ENCODE peak calls at places on chromosomes 2 and 18, in six cellular contexts. V is T-helper 2 cell treated with Interferon-gamma antibody and Interleukin-4, amounts not matched to agents 5 μg/mL and 100 μg/mL, for 36 hours; L is psoas muscle; Z is posterior vena cava; T is retina; M is ecto neural progenitor cell. Q is an unnamed sample.

GRCh38 chr2:242020196-242021004 is 150.9 kb downstream of the RTP5 start:
- DNase-seq in V (no peak), L (peak; percentile 54), Z (no peak), M (no peak), T (no peak), Q (no peak)

GRCh38 chr2:33034784-33035183 is 88.0 kb downstream of the LTBP1 start:
- DNase-seq in L (no peak), T (no peak), Z (no peak), M (no peak), V (no peak), Q (no peak)

GRCh38 chr2:73944714-73945113 is 18.0 kb downstream of the DGUOK start:
- DNase-seq in T (no peak), L (no peak), V (peak; percentile 52), Z (no peak), M (no peak), Q (no peak)

GRCh38 chr2:153386481-153386891 is 92.1 kb downstream of the RPRM start:
- DNase-seq in Z (no peak), L (no peak), M (no peak), V (no peak), T (peak; percentile 2), Q (peak; percentile 82)

GRCh38 chr18:12470382-12471090 is 62.8 kb downstream of the PRELID3A start:
- DNase-seq in M (no peak), L (no peak), V (no peak), Z (no peak), T (no peak), Q (peak; percentile 63)

GRCh38 chr2:68371581-68371980 is 6.5 kb downstream of the PLEK start:
- DNase-seq in Z (no peak), L (no peak), T (no peak), M (no peak), V (no peak), Q (no peak)

GRCh38 chr2:80247339-80247738 is 57.2 kb downstream of the LRRTM1 start:
- DNase-seq in M (no peak), Z (no peak), T (no peak), L (no peak), V (no peak), Q (no peak)

GRCh38 chr2:117771969-117772630 is 42.4 kb upstream of the DDX18 start:
- DNase-seq in L (no peak), M (no peak), V (no peak), Z (no peak), T (peak; percentile 70), Q (no peak)

GRCh38 chr18:45879681-45880655 is 54.5 kb downstream of the SIGLEC15 start:
- DNase-seq in M (peak; percentile 85), V (peak; percentile 62), T (peak; percentile 90), L (peak; percentile 79), Z (peak; percentile 93), Q (peak; percentile 90)

GRCh38 chr18:36769172-36769571 is 59.6 kb downstream of the TPGS2 start:
- DNase-seq in Z (no peak), V (no peak), L (no peak), M (no peak), T (no peak), Q (no peak)

GRCh38 chr18:37567061-37567993 is 1.7 kb upstream of the CELF4 start:
- DNase-seq in Z (no peak), V (no peak), T (peak; percentile 71), M (no peak), L (no peak), Q (no peak)

GRCh38 chr18:74389991-74390390 is 67.1 kb downstream of the DIPK1C start:
- DNase-seq in M (no peak), V (no peak), T (no peak), Z (peak; percentile 38), L (no peak), Q (peak; percentile 32)

GRCh38 chr2:84306361-84306760 is 152.7 kb downstream of the SUCLG1 start:
- DNase-seq in T (no peak), V (no peak), M (no peak), Z (no peak), L (no peak), Q (no peak)

GRCh38 chr18:24398515-24398914 is 891 bp upstream of the OSBPL1A start:
- DNase-seq in T (peak; percentile 41), M (peak; percentile 69), L (no peak), V (no peak), Z (no peak), Q (peak; percentile 88)

GRCh38 chr2:47098953-47099352 is 56.2 kb downstream of the STPG4 start:
- DNase-seq in L (no peak), V (no peak), Z (no peak), M (no peak), T (no peak), Q (no peak)

GRCh38 chr2:183610724-183611123 is 486.5 kb downstream of the NUP35 start:
- DNase-seq in Z (no peak), M (no peak), T (no peak), V (no peak), L (no peak), Q (peak; percentile 59)

GRCh38 chr18:48800479-48800876 is 150.3 kb downstream of the SMAD7 start:
- DNase-seq in L (peak; percentile 28), M (peak; percentile 6), V (no peak), Z (no peak), T (no peak), Q (peak; percentile 35)

GRCh38 chr18:58687871-58688308 is 16.6 kb downstream of the MALT1 start:
- DNase-seq in V (peak; percentile 72), M (no peak), T (no peak), L (no peak), Z (no peak), Q (no peak)

GRCh38 chr2:110104025-110104771 is 11.4 kb downstream of the MALL start:
- DNase-seq in Z (no peak), V (no peak), M (no peak), L (no peak), T (no peak), Q (peak; percentile 10)

GRCh38 chr18:55229682-55230081 is 270.4 kb upstream of the CCDC68 start:
- DNase-seq in M (no peak), L (no peak), T (no peak), Z (no peak), V (no peak), Q (no peak)

GRCh38 chr18:30903566-30903965 is 139.0 kb downstream of the DSC3 start:
- DNase-seq in V (no peak), Z (no peak), T (no peak), L (no peak), M (no peak), Q (peak; percentile 54)

GRCh38 chr2:200655918-200656580 is 70.2 kb downstream of the AOX1 start:
- DNase-seq in T (no peak), Z (no peak), M (no peak), L (no peak), V (no peak), Q (peak; percentile 7)

GRCh38 chr2:122660786-122661634 is 905.6 kb downstream of the TSN start:
- DNase-seq in M (peak; percentile 60), Z (no peak), V (no peak), L (no peak), T (peak; percentile 60), Q (peak; percentile 71)

GRCh38 chr2:99648115-99648850 is 158.5 kb upstream of the REV1 start:
- DNase-seq in V (no peak), L (no peak), M (no peak), Z (no peak), T (no peak), Q (no peak)

GRCh38 chr2:63827749-63828148 is 13.9 kb upstream of the UGP2 start:
- DNase-seq in Z (no peak), M (no peak), T (no peak), L (no peak), V (no peak), Q (peak; percentile 95)

GRCh38 chr2:185640588-185640987 is 98.0 kb upstream of the FSIP2 start:
- DNase-seq in T (no peak), V (no peak), L (no peak), Z (no peak), M (no peak), Q (no peak)

GRCh38 chr2:118095610-118096009 is 7.3 kb downstream of the INSIG2 start:
- DNase-seq in L (no peak), V (no peak), M (no peak), T (no peak), Z (no peak), Q (peak; percentile 77)

GRCh38 chr2:127609818-127610217 is 36.1 kb upstream of the GPR17 start:
- DNase-seq in M (peak; percentile 15), V (no peak), L (no peak), Z (peak; percentile 54), T (no peak), Q (no peak)

GRCh38 chr2:71607490-71607889 is 154.1 kb downstream of the DYSF start:
- DNase-seq in L (peak; percentile 48), T (no peak), Z (peak; percentile 48), M (no peak), V (no peak), Q (peak; percentile 29)

GRCh38 chr2:65351234-65351947 is 81.0 kb downstream of the SPRED2 start:
- DNase-seq in Z (no peak), V (no peak), M (no peak), L (no peak), T (no peak), Q (peak; percentile 80)